ENCODE peak calls at places on chromosomes 12 and 14, in five cellular contexts. M is IMR-90, P is hepatocyte, Q is mesendoderm, G is GM23248. O is an unnamed sample. For H3K27me3, the result is how much of the 10 kb centered on the place peaks cover.

GRCh38 chr12:122872815-122873361 is 23.0 kb downstream of the VPS37B start:
- DNase-seq in M (no peak), P (no peak), Q (no peak), G (no peak), O (no peak)

GRCh38 chr12:583251-583869 is 79.9 kb downstream of the NINJ2 start:
- DNase-seq in M (no peak), P (peak), Q (no peak), G (no peak), O (no peak)

GRCh38 chr12:12811343-12811742 is 1.8 kb upstream of the DDX47 start:
- DNase-seq in M (no peak), P (no peak), Q (no peak), G (no peak), O (no peak)

GRCh38 chr14:31263485-31264133 is 56.0 kb upstream of the HECTD1 start:
- DNase-seq in M (peak), P (peak), Q (peak), G (peak), O (no peak)

GRCh38 chr12:131208425-131208824 is 254.7 kb downstream of the ADGRD1 start:
- DNase-seq in M (no peak), P (no peak), Q (no peak), G (no peak), O (no peak)

GRCh38 chr14:99517046-99517642 is 35.9 kb downstream of the CCNK start:
- DNase-seq in M (no peak), P (no peak), Q (no peak), G (no peak), O (peak)

GRCh38 chr12:131041216-131041967 is 87.7 kb downstream of the ADGRD1 start:
- DNase-seq in M (no peak), P (no peak), Q (no peak), G (no peak), O (peak)

GRCh38 chr14:102838531-102838930 is 61.3 kb downstream of the TRAF3 start:
- DNase-seq in M (no peak), P (no peak), Q (peak), G (no peak), O (peak)

GRCh38 chr12:113881588-113881987 is 84.5 kb downstream of the RBM19 start:
- DNase-seq in M (no peak), P (no peak), Q (no peak), G (no peak), O (no peak)

GRCh38 chr14:73263606-73264005 is 26.3 kb downstream of the PAPLN start:
- DNase-seq in M (no peak), P (no peak), Q (no peak), G (no peak), O (no peak)

GRCh38 chr14:91250912-91251311 is 6.4 kb upstream of the GPR68 start:
- DNase-seq in M (no peak), P (no peak), Q (no peak), G (peak), O (no peak)

GRCh38 chr14:32078030-32078793 is 1.1 kb downstream of the ARHGAP5 start:
- DNase-seq in M (peak), P (peak), Q (no peak), G (peak), O (peak)

GRCh38 chr12:51705450-51705849 is 114.4 kb downstream of the SCN8A start:
- DNase-seq in M (peak), P (no peak), Q (no peak), G (peak), O (no peak)

GRCh38 chr14:94180655-94181271 is 6.6 kb downstream of the PPP4R4 start:
- DNase-seq in M (peak), P (peak), Q (peak), G (peak), O (no peak)

GRCh38 chr12:76863005-76863670 is 15.7 kb downstream of the CSRP2 start:
- DNase-seq in M (peak), P (no peak), Q (no peak), G (peak), O (no peak)

GRCh38 chr12:68106160-68106559 is 53.4 kb downstream of the IFNG start:
- DNase-seq in M (no peak), P (no peak), Q (no peak), G (peak), O (no peak)

GRCh38 chr14:100105357-100106169 is 40.3 kb downstream of the EVL start:
- DNase-seq in M (no peak), P (no peak), Q (no peak), G (no peak), O (no peak)

GRCh38 chr12:113230315-113231274 is 9.3 kb downstream of the TPCN1 start:
- DNase-seq in M (no peak), P (no peak), Q (peak), G (no peak), O (no peak)

GRCh38 chr12:121513464-121514183 is 67.2 kb downstream of the KDM2B start:
- DNase-seq in M (no peak), P (peak), Q (peak), G (no peak), O (peak)

DNA sequence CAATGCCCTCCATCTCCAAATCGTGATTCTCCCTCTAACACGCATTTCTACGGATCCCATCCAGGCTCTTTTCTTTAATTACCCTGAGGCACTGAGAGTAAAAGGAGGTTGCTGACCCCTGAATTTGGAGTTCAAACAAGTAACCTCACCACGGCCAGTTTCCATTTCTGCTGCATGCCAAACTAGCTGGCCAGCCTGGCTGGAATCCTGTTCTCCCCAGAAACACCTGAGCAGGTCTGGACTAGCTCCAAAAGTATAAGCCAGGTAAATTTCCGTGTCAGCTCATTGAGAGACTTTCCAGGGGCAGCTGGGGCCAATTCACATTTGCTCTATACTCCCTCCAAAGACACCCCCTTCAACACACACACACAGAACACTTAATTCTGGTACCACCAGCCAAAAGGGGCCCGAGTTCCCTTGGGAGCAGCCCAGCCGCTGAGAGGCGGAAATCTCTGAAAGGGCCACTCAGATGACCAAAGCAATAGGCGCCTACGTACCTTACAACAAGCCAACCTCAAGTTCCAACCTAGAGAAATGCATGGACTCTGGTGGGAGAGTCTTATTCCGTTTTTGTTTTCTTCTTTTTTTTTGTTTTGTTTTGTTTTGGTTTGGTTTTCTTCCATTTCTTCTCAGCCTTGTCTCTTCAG is 131.4 kb downstream of the NDUFA12 start:
- DNase-seq in M (no peak), P (no peak), Q (no peak), G (no peak), O (no peak)
- H3K27me3 ChIP-seq in M (under half), P (half or more), Q (under half), G (half or more), O (under half)

GRCh38 chr14:80977103-80977728 is 21.8 kb downstream of the TSHR start:
- DNase-seq in M (no peak), P (peak), Q (peak), G (no peak), O (peak)

GRCh38 chr14:80973918-80974317 is 18.5 kb downstream of the TSHR start:
- DNase-seq in M (no peak), P (no peak), Q (no peak), G (peak), O (no peak)

GRCh38 chr14:80979951-80980350 is 24.5 kb downstream of the TSHR start:
- DNase-seq in M (no peak), P (no peak), Q (no peak), G (no peak), O (no peak)

GRCh38 chr14:80978403-80978802 is 23.0 kb downstream of the TSHR start:
- DNase-seq in M (no peak), P (no peak), Q (no peak), G (no peak), O (no peak)

GRCh38 chr14:80974338-80975078 is 19.1 kb downstream of the TSHR start:
- DNase-seq in M (no peak), P (peak), Q (no peak), G (peak), O (no peak)
- H3K27me3 ChIP-seq in M (under half), P (under half), Q (under half), G (under half), O (under half)

GRCh38 chr12:53890081-53890480 is 48.5 kb upstream of the HOXC13 start:
- DNase-seq in M (no peak), P (no peak), Q (no peak), G (no peak), O (no peak)

GRCh38 chr12:53887881-53888280 is 50.8 kb upstream of the HOXC13 start:
- DNase-seq in M (no peak), P (no peak), Q (no peak), G (no peak), O (no peak)

GRCh38 chr12:53892760-53893159 is 45.9 kb upstream of the HOXC13 start:
- DNase-seq in M (no peak), P (no peak), Q (peak), G (no peak), O (no peak)

GRCh38 chr12:53886996-53887395 is 51.6 kb upstream of the HOXC13 start:
- DNase-seq in M (no peak), P (no peak), Q (no peak), G (no peak), O (no peak)
- H3K27me3 ChIP-seq in M (under half), P (under half), Q (under half), G (half or more), O (under half)

GRCh38 chr12:5440973-5441372 is 9.1 kb downstream of the NTF3 start:
- DNase-seq in M (peak), P (no peak), Q (no peak), G (no peak), O (no peak)
- H3K27me3 ChIP-seq in M (under half), P (under half), Q (under half), G (under half), O (under half)

GRCh38 chr12:120376890-120377572 is 8.1 kb upstream of the MSI1 start:
- DNase-seq in M (no peak), P (no peak), Q (no peak), G (no peak), O (no peak)
- H3K27me3 ChIP-seq in M (half or more), P (under half), Q (under half), G (half or more), O (under half)

DNA sequence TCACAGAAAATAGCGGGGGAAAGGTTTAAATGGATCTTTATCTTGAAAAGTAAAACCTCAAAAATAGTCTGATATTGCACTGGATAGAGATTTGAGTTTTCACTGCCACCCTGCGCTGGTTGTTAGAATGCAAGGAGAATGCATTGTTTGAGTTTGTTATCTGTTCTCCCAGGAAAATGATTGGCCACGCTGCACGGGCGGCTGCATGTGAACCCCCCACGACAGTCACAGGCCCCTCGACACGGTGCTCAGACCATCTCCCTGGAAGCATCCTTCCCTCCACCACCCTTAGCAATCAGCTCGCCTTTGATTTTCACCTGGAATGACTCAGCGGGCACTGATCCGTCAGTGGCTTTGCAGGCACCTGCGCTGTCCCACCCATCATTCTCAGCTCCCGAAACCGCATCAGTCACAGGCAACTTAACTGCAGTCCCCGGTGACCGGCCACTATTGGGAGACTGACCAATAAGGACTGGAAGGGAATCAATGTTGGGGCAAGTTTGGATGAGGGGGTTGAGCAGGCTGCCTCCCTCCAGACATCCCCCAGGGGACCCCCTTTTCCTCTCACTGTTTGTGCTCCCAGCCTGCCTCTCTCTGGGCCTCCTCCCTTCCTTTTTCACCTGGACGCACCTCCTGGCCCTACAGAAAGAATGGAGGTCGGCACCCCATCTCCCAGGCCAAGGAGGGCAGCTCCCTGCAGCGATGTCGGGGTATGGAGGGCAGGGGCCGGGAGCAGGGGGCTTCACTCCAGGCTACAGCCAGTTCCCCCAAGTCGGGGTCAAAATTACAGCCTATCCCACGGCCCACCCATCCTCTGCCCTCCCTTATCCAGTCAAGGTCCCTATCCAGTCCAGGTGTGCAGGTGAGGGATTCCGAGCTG is 28.5 kb upstream of the C14orf180 start:
- DNase-seq in M (no peak), P (no peak), Q (no peak), G (no peak), O (peak)
- H3K27me3 ChIP-seq in M (under half), P (under half), Q (under half), G (under half), O (under half)

O was measured in H7.